ENCODE peak calls at places on chromosomes 16 and 17, in five cellular contexts. O, U, B, R and H are unnamed samples.

GRCh38 chr17:8681175-8681949 is 50.8 kb upstream of the MYH10 start:
- DNase-seq in R (peak), B (no peak), U (no peak), O (no peak), H (peak)

GRCh38 chr17:31321481-31321880 is at the start of gene EVI2A:
- DNase-seq in O (peak), B (no peak), R (no peak), U (peak), H (no peak)

GRCh38 chr16:49048557-49048956 is 233.1 kb downstream of the CBLN1 start:
- DNase-seq in O (no peak), B (no peak), R (no peak), U (no peak), H (no peak)

GRCh38 chr16:76446251-76446650 is 169.1 kb downstream of the CNTNAP4 start:
- DNase-seq in R (no peak), U (no peak), B (no peak), O (no peak), H (no peak)

GRCh38 chr16:28303132-28303531 is 10.8 kb downstream of the SBK1 start:
- DNase-seq in U (no peak), B (no peak), R (no peak), O (no peak), H (no peak)

GRCh38 chr17:3635474-3636153 is 436 bp downstream of the SHPK start:
- DNase-seq in O (no peak), R (no peak), U (no peak), B (no peak), H (no peak)

GRCh38 chr17:2181206-2181983 is 122.2 kb downstream of the SMG6 start:
- DNase-seq in B (no peak), U (peak), O (no peak), R (peak), H (peak)

GRCh38 chr16:88331989-88332920 is 50.5 kb upstream of the ZNF469 start:
- DNase-seq in R (peak), B (peak), O (no peak), U (no peak), H (peak)

GRCh38 chr17:30950669-30951399 is 20.0 kb upstream of the RNF135 start:
- DNase-seq in B (no peak), R (peak), O (no peak), U (no peak), H (peak)

GRCh38 chr17:41287050-41287449 is 11.6 kb downstream of the KRTAP9-7 start:
- DNase-seq in R (no peak), O (no peak), B (no peak), U (no peak), H (no peak)

GRCh38 chr16:78458588-78458987 is 359.1 kb downstream of the WWOX start:
- DNase-seq in R (no peak), O (no peak), U (no peak), B (no peak), H (no peak)

GRCh38 chr16:27498916-27499658 is 50.6 kb downstream of the GTF3C1 start:
- DNase-seq in B (no peak), U (no peak), R (no peak), O (no peak), H (no peak)

GRCh38 chr17:8387914-8388651 is 5.1 kb upstream of the RPL26 start:
- DNase-seq in B (no peak), R (no peak), O (no peak), U (no peak), H (peak)

GRCh38 chr17:7045492-7046126 is 1.7 kb upstream of the SLC16A11 start:
- DNase-seq in R (peak), O (no peak), U (peak), B (peak), H (no peak)

GRCh38 chr17:6353161-6353560 is 81.8 kb downstream of the AIPL1 start:
- DNase-seq in B (no peak), O (no peak), R (no peak), U (no peak), H (no peak)

GRCh38 chr17:68238894-68239293 is 8.9 kb upstream of the AMZ2 start:
- DNase-seq in O (peak), R (no peak), B (no peak), U (no peak), H (no peak)

GRCh38 chr17:35376245-35376644 is 2.8 kb upstream of the SLFN11 start:
- DNase-seq in U (no peak), B (no peak), R (no peak), O (no peak), H (no peak)

GRCh38 chr16:817001-817906 is 16.7 kb upstream of the GNG13 start:
- DNase-seq in R (no peak), U (no peak), B (no peak), O (no peak), H (no peak)

GRCh38 chr16:69837380-69837779 is 75.2 kb downstream of the WWP2 start:
- DNase-seq in O (no peak), B (no peak), R (no peak), U (no peak), H (no peak)

GRCh38 chr17:2070241-2071023 is 15.5 kb downstream of the HIC1 start:
- DNase-seq in U (no peak), B (no peak), O (peak), R (no peak), H (no peak)

GRCh38 chr16:48386559-48387312 is 1.5 kb upstream of the SIAH1 start:
- DNase-seq in B (no peak), U (no peak), O (no peak), R (no peak), H (no peak)

GRCh38 chr17:2863204-2863603 is 67.0 kb downstream of the RAP1GAP2 start:
- DNase-seq in B (no peak), R (no peak), U (no peak), O (no peak), H (no peak)

GRCh38 chr16:89065445-89065795 is 28.2 kb upstream of the ACSF3 start:
- DNase-seq in B (no peak), R (no peak), U (no peak), O (no peak), H (no peak)

GRCh38 chr17:38881600-38882191 is 11.8 kb downstream of the LASP1 start:
- DNase-seq in U (peak), R (peak), O (peak), B (no peak), H (peak)

GRCh38 chr16:75789237-75789636 is 62.9 kb upstream of the CPHXL start:
- DNase-seq in U (peak), R (peak), O (no peak), B (peak), H (no peak)

GRCh38 chr17:14318109-14318905 is 17.4 kb downstream of the HS3ST3B1 start:
- DNase-seq in U (no peak), R (no peak), B (no peak), O (no peak), H (no peak)

GRCh38 chr17:78962345-78962983 is 17.3 kb downstream of the LGALS3BP start:
- DNase-seq in R (no peak), B (no peak), U (no peak), O (no peak), H (no peak)

GRCh38 chr16:24668481-24669001 is 60.9 kb upstream of the TNRC6A start:
- DNase-seq in O (peak), U (no peak), B (no peak), R (no peak), H (no peak)

GRCh38 chr17:8791910-8792270 is 7.3 kb downstream of the MFSD6L start:
- DNase-seq in U (no peak), R (peak), B (no peak), O (no peak), H (no peak)